ENCODE peak calls at places on chromosomes 1 and 21, in five cellular contexts. Q is right lobe of liver, D is fibroblast of lung, L is heart right ventricle, I is GM23338. H is an unnamed sample.

GRCh38 chr1:20093940-20094391 is 24.0 kb downstream of the PLA2G5 start:
- DNase-seq in Q (no peak), D (no peak), L (peak), I (no peak), H (peak)

GRCh38 chr1:151164732-151165280 is 896 bp downstream of the LYSMD1 start:
- DNase-seq in Q (peak), D (no peak), L (no peak), I (no peak), H (no peak)

GRCh38 chr1:172824199-172824598 is 165.3 kb downstream of the FASLG start:
- DNase-seq in Q (no peak), D (peak), L (no peak), I (no peak), H (no peak)

GRCh38 chr1:111604931-111605330 is 14.7 kb upstream of the RAP1A start:
- DNase-seq in Q (no peak), D (peak), L (no peak), I (no peak), H (no peak)

GRCh38 chr1:61892977-61893376 is 150.7 kb downstream of the PATJ start:
- DNase-seq in Q (no peak), D (no peak), L (no peak), I (no peak), H (no peak)

GRCh38 chr21:17370750-17371325 is 142.0 kb upstream of the CXADR start:
- DNase-seq in Q (no peak), D (peak), L (no peak), I (peak), H (no peak)

GRCh38 chr1:241045659-241046058 is 311.3 kb downstream of the RGS7 start:
- DNase-seq in Q (no peak), D (no peak), L (no peak), I (peak), H (no peak)

GRCh38 chr1:33637846-33638440 is 165.5 kb downstream of the ZSCAN20 start:
- DNase-seq in Q (no peak), D (peak), L (no peak), I (no peak), H (no peak)

GRCh38 chr1:20484526-20485462 is 1.2 kb downstream of the CAMK2N1 start:
- DNase-seq in Q (peak), D (no peak), L (no peak), I (no peak), H (no peak)

GRCh38 chr1:59249738-59250137 is 47.2 kb upstream of the FGGY start:
- DNase-seq in Q (no peak), D (no peak), L (no peak), I (no peak), H (no peak)

GRCh38 chr1:53470155-53470554 is 11.0 kb downstream of the DMRTB1 start:
- DNase-seq in Q (peak), D (peak), L (peak), I (peak), H (peak)

GRCh38 chr1:75394386-75395139 is 216.4 kb downstream of the SLC44A5 start:
- DNase-seq in Q (no peak), D (no peak), L (no peak), I (no peak), H (no peak)

GRCh38 chr1:17684810-17685209 is 70.3 kb upstream of the ACTL8 start:
- DNase-seq in Q (no peak), D (no peak), L (no peak), I (no peak), H (no peak)

GRCh38 chr1:87305762-87306161 is 22.9 kb upstream of the LMO4 start:
- DNase-seq in Q (no peak), D (peak), L (no peak), I (no peak), H (no peak)

GRCh38 chr1:41160498-41161110 is 81.5 kb downstream of the SCMH1 start:
- DNase-seq in Q (no peak), D (no peak), L (no peak), I (no peak), H (no peak)

GRCh38 chr1:101235696-101236545 is 898 bp upstream of the S1PR1 start:
- DNase-seq in Q (peak), D (peak), L (peak), I (peak), H (peak)

GRCh38 chr1:14486401-14487110 is 111.9 kb upstream of the KAZN start:
- DNase-seq in Q (no peak), D (peak), L (no peak), I (no peak), H (no peak)

GRCh38 chr1:1212780-1213152 is 1.2 kb downstream of the TNFRSF4 start:
- DNase-seq in Q (peak), D (no peak), L (peak), I (no peak), H (peak)

GRCh38 chr1:32716312-32717126 is 13.9 kb upstream of the SYNC start:
- DNase-seq in Q (peak), D (no peak), L (peak), I (peak), H (peak)

GRCh38 chr1:213986020-213986924 is 1.5 kb upstream of the PROX1 start:
- DNase-seq in Q (no peak), D (no peak), L (no peak), I (peak), H (no peak)

GRCh38 chr1:2595812-2596529 is 9.4 kb downstream of the PRXL2B start:
- DNase-seq in Q (no peak), D (no peak), L (no peak), I (no peak), H (no peak)

GRCh38 chr1:82801151-82801550 is 1000.4 kb downstream of the ADGRL2 start:
- DNase-seq in Q (no peak), D (no peak), L (no peak), I (no peak), H (no peak)

GRCh38 chr1:43565600-43566360 is 35.1 kb downstream of the PTPRF start:
- DNase-seq in Q (peak), D (peak), L (peak), I (peak), H (peak)

GRCh38 chr1:178664278-178664677 is 60.8 kb upstream of the RALGPS2 start:
- DNase-seq in Q (no peak), D (no peak), L (no peak), I (no peak), H (no peak)

GRCh38 chr21:29196021-29196663 is 65.7 kb downstream of the MAP3K7CL start:
- DNase-seq in Q (no peak), D (peak), L (no peak), I (peak), H (peak)

GRCh38 chr1:225844236-225845061 is 34.5 kb downstream of the EPHX1 start:
- DNase-seq in Q (no peak), D (no peak), L (no peak), I (no peak), H (no peak)

GRCh38 chr1:113389356-113389952 is 861 bp upstream of the MAGI3 start:
- DNase-seq in Q (no peak), D (no peak), L (no peak), I (no peak), H (no peak)

GRCh38 chr1:89815040-89815439 is 5.8 kb upstream of the LRRC8D start:
- DNase-seq in Q (no peak), D (no peak), L (no peak), I (no peak), H (no peak)

GRCh38 chr1:164755674-164756073 is 196.7 kb downstream of the PBX1 start:
- DNase-seq in Q (no peak), D (no peak), L (no peak), I (no peak), H (no peak)

GRCh38 chr1:48356901-48357300 is 115.1 kb downstream of the SPATA6 start:
- DNase-seq in Q (no peak), D (no peak), L (no peak), I (no peak), H (no peak)

GRCh38 chr1:2495546-2495945 is 19.5 kb downstream of the PLCH2 start:
- DNase-seq in Q (no peak), D (no peak), L (no peak), I (no peak), H (no peak)

GRCh38 chr1:89454845-89455521 is 69.6 kb upstream of the LRRC8B start:
- DNase-seq in Q (peak), D (peak), L (no peak), I (peak), H (no peak)

GRCh38 chr1:36583080-36583479 is 100.4 kb upstream of the CSF3R start:
- DNase-seq in Q (no peak), D (no peak), L (no peak), I (no peak), H (no peak)

GRCh38 chr1:247551716-247552115 is 2.8 kb downstream of the GCSAML start:
- DNase-seq in Q (no peak), D (peak), L (no peak), I (no peak), H (no peak)

GRCh38 chr1:187577625-187578024 is 748.9 kb downstream of the PLA2G4A start:
- DNase-seq in Q (no peak), D (no peak), L (no peak), I (no peak), H (no peak)
- H3K27ac ChIP-seq in Q (no peak), D (no peak), L (no peak), I (no peak), H (no peak)

GRCh38 chr1:155859881-155860841 is 794 bp downstream of the SYT11 start:
- DNase-seq in Q (peak), D (peak), L (peak), I (peak), H (peak)
- H3K27ac ChIP-seq in Q (peak), D (peak), L (peak), I (peak), H (peak)

DNA sequence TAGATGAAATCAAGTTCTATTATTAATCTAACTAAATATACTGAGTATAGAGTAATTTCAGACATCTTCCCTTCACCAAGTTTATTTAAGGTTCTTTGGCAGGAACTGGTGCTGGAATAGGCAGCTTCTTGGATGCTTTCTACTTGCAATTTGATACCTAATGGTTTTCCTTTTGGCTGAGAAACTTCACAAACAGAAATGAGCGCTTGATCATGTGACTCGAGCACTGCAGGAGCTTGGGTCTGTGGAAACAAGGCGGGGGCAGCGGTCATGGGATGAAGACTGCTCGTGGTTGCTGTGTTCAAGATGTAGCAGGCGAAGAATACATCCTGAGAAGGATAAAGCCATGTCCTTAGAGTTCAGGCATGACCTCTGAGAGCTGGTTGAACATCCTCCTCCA is 136.8 kb downstream of the PTPRC start:
- DNase-seq in Q (no peak), D (peak), L (no peak), I (no peak), H (no peak)
- H3K27ac ChIP-seq in Q (no peak), D (no peak), L (no peak), I (no peak), H (peak)

GRCh38 chr21:44376606-44377005 is 23.2 kb downstream of the TRPM2 start:
- DNase-seq in Q (no peak), D (no peak), L (no peak), I (no peak), H (no peak)
- H3K27ac ChIP-seq in Q (no peak), D (no peak), L (no peak), I (no peak), H (no peak)

DNA sequence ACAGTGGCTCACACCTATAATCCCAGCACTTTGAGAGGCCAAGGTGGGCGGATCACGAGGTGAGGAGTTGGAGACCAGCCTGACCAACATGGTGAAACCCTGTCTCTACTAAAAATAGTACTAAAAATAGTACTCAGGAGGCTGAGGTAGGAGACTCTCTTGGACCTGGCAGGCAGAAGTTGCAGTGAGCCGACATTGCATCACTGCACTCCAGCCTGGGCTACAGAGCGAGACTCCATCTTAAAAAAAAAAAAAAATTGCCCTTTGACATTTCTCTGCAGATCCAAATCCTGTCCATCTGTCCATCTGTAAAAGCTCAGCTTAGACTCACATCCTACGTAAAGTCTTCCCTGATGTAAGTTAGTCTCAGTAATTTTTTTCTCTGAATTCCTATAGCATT is 6.2 kb upstream of the NCF2 start:
- DNase-seq in Q (no peak), D (no peak), L (no peak), I (no peak), H (peak)
- H3K27ac ChIP-seq in Q (no peak), D (no peak), L (no peak), I (no peak), H (no peak)

DNA sequence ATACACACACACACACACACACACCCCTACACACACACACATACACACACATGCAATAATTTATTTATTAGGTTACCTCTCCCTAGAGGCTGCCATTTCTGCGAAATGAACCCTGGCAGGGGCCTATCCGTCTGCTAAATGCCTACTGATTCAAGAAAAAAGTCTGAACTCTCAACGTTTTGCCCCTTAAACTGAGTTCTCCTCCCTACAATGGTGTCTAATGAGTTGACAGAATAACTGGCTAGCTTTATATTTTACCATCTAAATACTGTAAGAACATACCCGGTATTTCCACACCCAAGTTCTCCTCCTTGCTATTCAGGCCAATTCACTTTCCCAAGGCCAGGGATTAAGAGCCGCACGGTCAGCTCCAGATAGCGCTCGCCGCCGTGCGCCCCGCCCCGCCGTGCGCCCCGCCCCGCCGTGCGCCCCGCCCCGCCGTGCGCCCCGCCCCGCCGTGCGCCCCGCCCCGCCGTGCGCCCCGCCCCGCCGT is 339 bp upstream of the RNPC3 start:
- DNase-seq in Q (no peak), D (peak), L (no peak), I (peak), H (no peak)
- H3K27ac ChIP-seq in Q (no peak), D (no peak), L (peak), I (no peak), H (peak)

GRCh38 chr1:204384636-204385354 is 25.1 kb upstream of the PLEKHA6 start:
- DNase-seq in Q (no peak), D (peak), L (peak), I (no peak), H (peak)

GRCh38 chr1:204380293-204380831 is 20.6 kb upstream of the PLEKHA6 start:
- DNase-seq in Q (no peak), D (no peak), L (no peak), I (no peak), H (no peak)

GRCh38 chr1:204383163-204383904 is 23.6 kb upstream of the PLEKHA6 start:
- DNase-seq in Q (no peak), D (no peak), L (no peak), I (no peak), H (no peak)

GRCh38 chr1:204377800-204378608 is 18.3 kb upstream of the PLEKHA6 start:
- DNase-seq in Q (peak), D (peak), L (peak), I (peak), H (peak)

DNA sequence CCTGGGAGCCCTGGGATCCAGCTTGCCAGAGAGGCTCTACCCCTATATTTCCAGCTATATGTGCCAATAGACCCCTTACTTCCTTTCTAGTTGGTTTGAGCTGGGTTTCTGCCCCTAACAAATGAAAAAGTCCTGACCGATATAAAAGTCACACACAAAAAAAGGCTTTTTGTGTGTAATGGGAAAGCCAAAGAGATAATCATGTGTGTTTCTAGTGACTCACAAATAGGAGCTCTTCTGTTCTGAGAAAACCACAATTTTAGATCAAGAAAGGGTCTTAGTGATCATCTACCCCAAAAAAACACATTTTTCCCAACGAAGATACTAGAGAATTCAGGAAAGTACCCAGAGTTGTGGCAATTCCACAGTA is 23.0 kb upstream of the PLEKHA6 start:
- DNase-seq in Q (no peak), D (no peak), L (no peak), I (no peak), H (no peak)
- H3K27ac ChIP-seq in Q (no peak), D (no peak), L (no peak), I (no peak), H (no peak)

GRCh38 chr21:42079939-42080787 is 9.0 kb downstream of the UMODL1 start:
- DNase-seq in Q (no peak), D (peak), L (no peak), I (no peak), H (no peak)
- H3K27ac ChIP-seq in Q (no peak), D (no peak), L (no peak), I (no peak), H (no peak)

GRCh38 chr1:12615916-12616708 is 1.9 kb downstream of the DHRS3 start:
- DNase-seq in Q (peak), D (peak), L (peak), I (peak), H (no peak)
- H3K27ac ChIP-seq in Q (peak), D (peak), L (peak), I (peak), H (peak)

GRCh38 chr1:204093421-204093717 is 20.5 kb downstream of the SOX13 start:
- DNase-seq in Q (peak), D (no peak), L (no peak), I (no peak), H (peak)
- H3K27ac ChIP-seq in Q (peak), D (no peak), L (no peak), I (peak), H (peak)

H was measured in upper lobe of left lung.